ENCODE peak calls at places on chromosomes 1 and 21, in five cellular contexts. X is body of pancreas, Z is right lobe of liver, G is sigmoid colon, U is A549. D is an unnamed sample. For H3K4me1, the result is how much of the 10 kb centered on the place peaks cover.

GRCh38 chr1:65958561-65959350 is 166.1 kb downstream of the PDE4B start:
- DNase-seq in G (no peak), Z (no peak), U (peak), X (peak), D (no peak)

GRCh38 chr1:75328691-75329090 is 194.5 kb downstream of the LHX8 start:
- DNase-seq in Z (no peak), X (no peak), G (no peak), U (no peak), D (no peak)

GRCh38 chr1:231866392-231867331 is 240.1 kb downstream of the DISC1 start:
- DNase-seq in X (peak), Z (peak), G (no peak), U (peak), D (no peak)

GRCh38 chr1:38846210-38846609 is 13.4 kb downstream of the RRAGC start:
- DNase-seq in X (no peak), U (no peak), G (no peak), Z (no peak), D (no peak)

GRCh38 chr1:103230061-103230460 is 121.7 kb upstream of the COL11A1 start:
- DNase-seq in X (no peak), U (no peak), Z (no peak), G (no peak), D (no peak)

GRCh38 chr1:61887076-61887867 is 145.0 kb downstream of the PATJ start:
- DNase-seq in X (no peak), U (no peak), G (no peak), Z (no peak), D (no peak)

GRCh38 chr1:18726388-18726787 is 95.7 kb downstream of the PAX7 start:
- DNase-seq in U (no peak), X (no peak), Z (no peak), G (no peak), D (no peak)

GRCh38 chr1:244730153-244730933 is 77.4 kb downstream of the DESI2 start:
- DNase-seq in Z (peak), G (no peak), U (no peak), X (peak), D (no peak)

GRCh38 chr1:246564839-246565750 is 966 bp downstream of the TFB2M start:
- DNase-seq in G (no peak), Z (no peak), U (no peak), X (no peak), D (no peak)

GRCh38 chr1:7704214-7705047 is 66.7 kb upstream of the VAMP3 start:
- DNase-seq in X (peak), G (peak), Z (peak), U (peak), D (peak)

GRCh38 chr1:116855220-116855619 is 54.5 kb upstream of the PTGFRN start:
- DNase-seq in G (peak), Z (peak), X (peak), U (no peak), D (no peak)

GRCh38 chr21:46093668-46094400 is 4.1 kb upstream of the COL6A2 start:
- DNase-seq in G (peak), X (no peak), Z (no peak), U (no peak), D (no peak)

GRCh38 chr1:48076017-48076416 is 78.8 kb upstream of the TRABD2B start:
- DNase-seq in G (no peak), U (no peak), Z (no peak), X (no peak), D (no peak)

GRCh38 chr1:24203404-24203803 is 16.3 kb upstream of the IFNLR1 start:
- DNase-seq in X (no peak), Z (no peak), U (no peak), G (no peak), D (no peak)

GRCh38 chr1:226001088-226001487 is 1.9 kb upstream of the SDE2 start:
- DNase-seq in X (peak), Z (no peak), U (no peak), G (no peak), D (no peak)
- H3K27ac ChIP-seq in X (peak), Z (no peak), U (no peak), G (peak), D (peak)

DNA sequence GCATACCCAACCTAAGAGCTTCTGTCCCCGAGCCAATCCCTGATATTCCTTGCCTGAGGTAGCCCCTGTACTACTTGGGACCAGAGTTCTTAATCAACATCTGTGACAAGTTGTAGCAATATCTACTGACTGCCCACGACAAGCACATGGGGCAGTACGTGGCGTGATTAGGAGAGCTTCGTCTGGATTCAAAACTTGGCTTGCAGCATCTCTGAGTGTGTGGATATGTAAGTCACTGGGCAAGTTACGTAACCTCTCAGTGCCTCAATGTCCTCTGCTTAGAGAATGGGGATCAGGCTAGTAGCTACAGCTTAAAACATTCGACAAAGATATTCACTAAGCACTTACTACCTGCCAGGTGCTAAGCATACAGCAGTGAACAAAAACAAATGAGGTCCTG is 5.0 kb downstream of the HSPG2 start:
- DNase-seq in X (peak), U (no peak), Z (no peak), G (peak), D (no peak)
- H3K4me1 ChIP-seq in X (half or more), U (half or more), Z (under half), G (half or more), D (half or more)

GRCh38 chr1:43651922-43652321 is 2.0 kb downstream of the KDM4A start:
- DNase-seq in X (no peak), G (no peak), Z (no peak), U (no peak), D (no peak)

GRCh38 chr1:43648448-43648847 is 1.5 kb upstream of the KDM4A start:
- DNase-seq in X (no peak), Z (no peak), U (no peak), G (no peak), D (no peak)

GRCh38 chr1:43651188-43651587 is 1.2 kb downstream of the KDM4A start:
- DNase-seq in Z (no peak), X (no peak), U (no peak), G (no peak), D (no peak)

GRCh38 chr1:43653339-43653738 is 3.4 kb downstream of the KDM4A start:
- DNase-seq in X (no peak), Z (no peak), G (no peak), U (peak), D (no peak)

GRCh38 chr1:43650306-43650941 is 475 bp downstream of the KDM4A start:
- DNase-seq in U (peak), G (peak), X (peak), Z (peak), D (peak)
- TF ChIP-seq POLR2A in U (peak), G (peak), X (peak), Z (peak), D (peak)

GRCh38 chr1:232996143-232996542 is 45.7 kb downstream of the NTPCR start:
- DNase-seq in U (no peak), Z (no peak), X (no peak), G (no peak), D (no peak)
- H3K27ac ChIP-seq in U (no peak), Z (no peak), X (no peak), G (no peak), D (no peak)

GRCh38 chr1:167645161-167645560 is 15.1 kb downstream of the RCSD1 start:
- DNase-seq in X (no peak), U (no peak), G (no peak), Z (no peak), D (no peak)
- H3K4me1 ChIP-seq in X (under half), U (under half), G (under half), Z (under half), D (under half)

GRCh38 chr1:155003766-155004351 is 1.3 kb downstream of the ZBTB7B start:
- DNase-seq in X (peak), Z (peak), U (no peak), G (peak), D (no peak)
- TF ChIP-seq POLR2A in X (no peak), Z (peak), U (no peak), G (no peak), D (no peak)

D was measured in esophagus squamous epithelium.